ENCODE peak calls at places on chromosomes 16 and 17, in ten cellular contexts. One of them, this sample, is unnamed.

GRCh38 chr17:28720247-28720996 is 637 bp downstream of the RPL23A start:
- DNase-seq in H9: no peak
- DNase-seq in lung: no peak
- DNase-seq in stomach: no peak
- DNase-seq in spleen: no peak
- DNase-seq in uterus: no peak
- DNase-seq in mesothelial cell of epicardium: no peak
- DNase-seq in progenitor cell of endocrine pancreas: no peak
- DNase-seq in omental fat pad: no peak
- DNase-seq in upper lobe of right lung: no peak
- DNase-seq in this sample: no peak

GRCh38 chr17:27072885-27073284 is 221.0 kb upstream of the WSB1 start:
- DNase-seq in H9: no peak
- DNase-seq in lung: no peak
- DNase-seq in stomach: no peak
- DNase-seq in spleen: no peak
- DNase-seq in uterus: no peak
- DNase-seq in mesothelial cell of epicardium: no peak
- DNase-seq in progenitor cell of endocrine pancreas: no peak
- DNase-seq in omental fat pad: no peak
- DNase-seq in upper lobe of right lung: no peak
- DNase-seq in this sample: no peak

GRCh38 chr16:6672507-6672906 is 660.1 kb upstream of the RBFOX1 start:
- DNase-seq in H9: no peak
- DNase-seq in lung: no peak
- DNase-seq in stomach: no peak
- DNase-seq in spleen: no peak
- DNase-seq in uterus: no peak
- DNase-seq in mesothelial cell of epicardium: no peak
- DNase-seq in progenitor cell of endocrine pancreas: no peak
- DNase-seq in omental fat pad: no peak
- DNase-seq in upper lobe of right lung: no peak
- DNase-seq in this sample: no peak

GRCh38 chr17:66737524-66737923 is 97.4 kb upstream of the CACNG5 start:
- DNase-seq in H9: peak
- DNase-seq in lung: no peak
- DNase-seq in stomach: no peak
- DNase-seq in spleen: no peak
- DNase-seq in uterus: no peak
- DNase-seq in mesothelial cell of epicardium: no peak
- DNase-seq in progenitor cell of endocrine pancreas: no peak
- DNase-seq in omental fat pad: no peak
- DNase-seq in upper lobe of right lung: no peak
- DNase-seq in this sample: no peak

GRCh38 chr17:61007980-61008379 is 330.3 kb downstream of the BCAS3 start:
- DNase-seq in H9: peak
- DNase-seq in lung: no peak
- DNase-seq in stomach: peak
- DNase-seq in spleen: no peak
- DNase-seq in uterus: no peak
- DNase-seq in mesothelial cell of epicardium: no peak
- DNase-seq in progenitor cell of endocrine pancreas: no peak
- DNase-seq in omental fat pad: no peak
- DNase-seq in upper lobe of right lung: no peak
- DNase-seq in this sample: no peak

GRCh38 chr17:58354541-58355216 is 2.7 kb upstream of the SUPT4H1 start:
- DNase-seq in H9: no peak
- DNase-seq in lung: no peak
- DNase-seq in stomach: no peak
- DNase-seq in spleen: no peak
- DNase-seq in uterus: no peak
- DNase-seq in mesothelial cell of epicardium: no peak
- DNase-seq in progenitor cell of endocrine pancreas: no peak
- DNase-seq in omental fat pad: no peak
- DNase-seq in upper lobe of right lung: peak
- DNase-seq in this sample: no peak

GRCh38 chr16:74982303-74982702 is 2.6 kb downstream of the WDR59 start:
- DNase-seq in H9: no peak
- DNase-seq in lung: no peak
- DNase-seq in stomach: no peak
- DNase-seq in spleen: no peak
- DNase-seq in uterus: no peak
- DNase-seq in mesothelial cell of epicardium: no peak
- DNase-seq in progenitor cell of endocrine pancreas: no peak
- DNase-seq in omental fat pad: no peak
- DNase-seq in upper lobe of right lung: no peak
- DNase-seq in this sample: no peak

GRCh38 chr16:89341274-89341673 is 123.8 kb downstream of the ZNF778 start:
- DNase-seq in H9: no peak
- DNase-seq in lung: no peak
- DNase-seq in stomach: no peak
- DNase-seq in spleen: no peak
- DNase-seq in uterus: no peak
- DNase-seq in mesothelial cell of epicardium: no peak
- DNase-seq in progenitor cell of endocrine pancreas: no peak
- DNase-seq in omental fat pad: no peak
- DNase-seq in upper lobe of right lung: peak
- DNase-seq in this sample: no peak

GRCh38 chr17:45963889-45964288 is 35.2 kb upstream of the STH start:
- DNase-seq in H9: no peak
- DNase-seq in lung: no peak
- DNase-seq in stomach: no peak
- DNase-seq in spleen: no peak
- DNase-seq in uterus: no peak
- DNase-seq in mesothelial cell of epicardium: no peak
- DNase-seq in progenitor cell of endocrine pancreas: no peak
- DNase-seq in omental fat pad: no peak
- DNase-seq in upper lobe of right lung: no peak
- DNase-seq in this sample: no peak

GRCh38 chr16:62965831-62966230 is 929.6 kb upstream of the CDH8 start:
- DNase-seq in H9: no peak
- DNase-seq in lung: no peak
- DNase-seq in stomach: no peak
- DNase-seq in spleen: no peak
- DNase-seq in uterus: no peak
- DNase-seq in mesothelial cell of epicardium: no peak
- DNase-seq in progenitor cell of endocrine pancreas: no peak
- DNase-seq in omental fat pad: no peak
- DNase-seq in upper lobe of right lung: no peak
- DNase-seq in this sample: no peak

GRCh38 chr17:80995131-80995530 is 3.5 kb downstream of the CHMP6 start:
- DNase-seq in H9: no peak
- DNase-seq in lung: no peak
- DNase-seq in stomach: no peak
- DNase-seq in spleen: peak
- DNase-seq in uterus: no peak
- DNase-seq in mesothelial cell of epicardium: no peak
- DNase-seq in progenitor cell of endocrine pancreas: no peak
- DNase-seq in omental fat pad: no peak
- DNase-seq in upper lobe of right lung: no peak
- DNase-seq in this sample: no peak

GRCh38 chr17:73591278-73592078 is 52.8 kb downstream of the SDK2 start:
- DNase-seq in H9: no peak
- DNase-seq in lung: peak
- DNase-seq in stomach: no peak
- DNase-seq in spleen: peak
- DNase-seq in uterus: no peak
- DNase-seq in mesothelial cell of epicardium: no peak
- DNase-seq in progenitor cell of endocrine pancreas: no peak
- DNase-seq in omental fat pad: no peak
- DNase-seq in upper lobe of right lung: no peak
- DNase-seq in this sample: peak

GRCh38 chr17:77140878-77141767 is at the start of gene SEC14L1:
- DNase-seq in H9: peak
- DNase-seq in lung: peak
- DNase-seq in stomach: peak
- DNase-seq in spleen: peak
- DNase-seq in uterus: no peak
- DNase-seq in mesothelial cell of epicardium: peak
- DNase-seq in progenitor cell of endocrine pancreas: peak
- DNase-seq in omental fat pad: no peak
- DNase-seq in upper lobe of right lung: peak
- DNase-seq in this sample: peak

GRCh38 chr16:55737966-55738365 is 82.2 kb downstream of the SLC6A2 start:
- DNase-seq in H9: no peak
- DNase-seq in lung: no peak
- DNase-seq in stomach: no peak
- DNase-seq in spleen: no peak
- DNase-seq in uterus: no peak
- DNase-seq in mesothelial cell of epicardium: no peak
- DNase-seq in progenitor cell of endocrine pancreas: no peak
- DNase-seq in omental fat pad: no peak
- DNase-seq in upper lobe of right lung: no peak
- DNase-seq in this sample: no peak

DNA sequence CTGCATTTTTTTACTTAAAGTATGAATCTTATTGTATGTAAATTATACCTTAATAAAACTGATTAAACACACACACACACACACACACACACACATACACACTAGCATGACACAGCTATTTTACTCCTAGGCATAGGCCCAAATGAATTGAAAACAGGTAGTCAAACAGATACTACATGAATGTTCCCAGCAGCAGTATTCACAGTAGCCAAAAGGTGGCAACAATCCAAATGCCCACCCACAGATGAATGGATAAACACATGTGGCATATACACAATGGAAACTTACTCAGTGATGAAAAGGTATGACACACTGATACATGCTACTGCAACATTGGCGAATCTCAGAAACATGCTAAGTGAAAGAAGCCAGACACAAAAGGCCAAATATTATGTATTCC is 223.5 kb downstream of the CYB561 start:
- DNase-seq in H9: no peak
- DNase-seq in lung: no peak
- DNase-seq in stomach: no peak
- DNase-seq in spleen: no peak
- DNase-seq in uterus: no peak
- DNase-seq in mesothelial cell of epicardium: no peak
- DNase-seq in progenitor cell of endocrine pancreas: no peak
- DNase-seq in omental fat pad: no peak
- DNase-seq in upper lobe of right lung: no peak
- DNase-seq in this sample: no peak
- TF ChIP-seq CTCF in H9: no peak
- TF ChIP-seq CTCF in lung: no peak
- TF ChIP-seq CTCF in stomach: no peak
- TF ChIP-seq CTCF in spleen: no peak
- TF ChIP-seq CTCF in uterus: no peak
- TF ChIP-seq CTCF in mesothelial cell of epicardium: no peak
- TF ChIP-seq CTCF in progenitor cell of endocrine pancreas: no peak
- TF ChIP-seq CTCF in omental fat pad: no peak
- TF ChIP-seq CTCF in upper lobe of right lung: no peak
- TF ChIP-seq CTCF in this sample: no peak

GRCh38 chr17:75350029-75350428 is 55.4 kb downstream of the GRB2 start:
- DNase-seq in H9: no peak
- DNase-seq in lung: no peak
- DNase-seq in stomach: no peak
- DNase-seq in spleen: no peak
- DNase-seq in uterus: no peak
- DNase-seq in mesothelial cell of epicardium: no peak
- DNase-seq in progenitor cell of endocrine pancreas: no peak
- DNase-seq in omental fat pad: no peak
- DNase-seq in upper lobe of right lung: no peak
- DNase-seq in this sample: no peak
- TF ChIP-seq CTCF in H9: no peak
- TF ChIP-seq CTCF in lung: no peak
- TF ChIP-seq CTCF in stomach: no peak
- TF ChIP-seq CTCF in spleen: no peak
- TF ChIP-seq CTCF in uterus: no peak
- TF ChIP-seq CTCF in mesothelial cell of epicardium: no peak
- TF ChIP-seq CTCF in progenitor cell of endocrine pancreas: no peak
- TF ChIP-seq CTCF in omental fat pad: no peak
- TF ChIP-seq CTCF in upper lobe of right lung: no peak
- TF ChIP-seq CTCF in this sample: no peak

GRCh38 chr17:54882950-54883349 is 17.7 kb upstream of the TOM1L1 start:
- DNase-seq in H9: no peak
- DNase-seq in lung: no peak
- DNase-seq in stomach: no peak
- DNase-seq in spleen: no peak
- DNase-seq in uterus: no peak
- DNase-seq in mesothelial cell of epicardium: no peak
- DNase-seq in progenitor cell of endocrine pancreas: no peak
- DNase-seq in omental fat pad: no peak
- DNase-seq in upper lobe of right lung: no peak
- DNase-seq in this sample: no peak

GRCh38 chr17:54883939-54884338 is 16.7 kb upstream of the TOM1L1 start:
- DNase-seq in H9: no peak
- DNase-seq in lung: no peak
- DNase-seq in stomach: no peak
- DNase-seq in spleen: no peak
- DNase-seq in uterus: no peak
- DNase-seq in mesothelial cell of epicardium: no peak
- DNase-seq in progenitor cell of endocrine pancreas: no peak
- DNase-seq in omental fat pad: no peak
- DNase-seq in upper lobe of right lung: no peak
- DNase-seq in this sample: no peak

GRCh38 chr17:54881255-54881972 is 19.2 kb upstream of the TOM1L1 start:
- DNase-seq in H9: no peak
- DNase-seq in lung: no peak
- DNase-seq in stomach: no peak
- DNase-seq in spleen: no peak
- DNase-seq in uterus: no peak
- DNase-seq in mesothelial cell of epicardium: no peak
- DNase-seq in progenitor cell of endocrine pancreas: no peak
- DNase-seq in omental fat pad: no peak
- DNase-seq in upper lobe of right lung: no peak
- DNase-seq in this sample: no peak

GRCh38 chr17:54887787-54888186 is 12.9 kb upstream of the TOM1L1 start:
- DNase-seq in H9: no peak
- DNase-seq in lung: no peak
- DNase-seq in stomach: no peak
- DNase-seq in spleen: no peak
- DNase-seq in uterus: no peak
- DNase-seq in mesothelial cell of epicardium: no peak
- DNase-seq in progenitor cell of endocrine pancreas: no peak
- DNase-seq in omental fat pad: no peak
- DNase-seq in upper lobe of right lung: no peak
- DNase-seq in this sample: no peak

DNA sequence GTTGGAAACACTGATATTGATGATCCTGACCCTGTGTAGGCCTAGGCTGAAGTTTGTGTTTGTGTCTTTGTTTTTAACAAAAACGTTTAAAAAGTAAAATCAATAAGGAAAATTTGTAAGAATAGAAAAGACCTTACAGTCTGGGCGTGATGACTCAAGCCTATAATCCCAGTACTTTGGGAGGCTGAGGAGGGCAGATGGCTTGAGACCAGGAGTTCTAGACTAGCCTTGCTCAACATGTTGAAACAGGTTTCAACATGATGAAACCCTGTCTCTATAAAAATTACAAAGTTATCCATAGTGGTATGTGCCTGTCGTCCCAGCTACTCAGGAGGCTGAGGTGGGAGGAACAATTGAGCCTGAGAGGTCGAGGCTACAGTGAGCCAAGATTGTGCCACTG is 18.3 kb upstream of the TOM1L1 start:
- DNase-seq in H9: no peak
- DNase-seq in lung: no peak
- DNase-seq in stomach: no peak
- DNase-seq in spleen: no peak
- DNase-seq in uterus: no peak
- DNase-seq in mesothelial cell of epicardium: no peak
- DNase-seq in progenitor cell of endocrine pancreas: no peak
- DNase-seq in omental fat pad: no peak
- DNase-seq in upper lobe of right lung: no peak
- DNase-seq in this sample: no peak
- TF ChIP-seq CTCF in H9: no peak
- TF ChIP-seq CTCF in lung: no peak
- TF ChIP-seq CTCF in stomach: no peak
- TF ChIP-seq CTCF in spleen: no peak
- TF ChIP-seq CTCF in uterus: no peak
- TF ChIP-seq CTCF in mesothelial cell of epicardium: no peak
- TF ChIP-seq CTCF in progenitor cell of endocrine pancreas: no peak
- TF ChIP-seq CTCF in omental fat pad: no peak
- TF ChIP-seq CTCF in upper lobe of right lung: no peak
- TF ChIP-seq CTCF in this sample: no peak

GRCh38 chr16:70380919-70381603 is 34.4 kb downstream of the DDX19A start:
- DNase-seq in H9: peak
- DNase-seq in lung: peak
- DNase-seq in stomach: peak
- DNase-seq in spleen: peak
- DNase-seq in uterus: peak
- DNase-seq in mesothelial cell of epicardium: peak
- DNase-seq in progenitor cell of endocrine pancreas: peak
- DNase-seq in omental fat pad: peak
- DNase-seq in upper lobe of right lung: peak
- DNase-seq in this sample: peak
- TF ChIP-seq CTCF in H9: peak
- TF ChIP-seq CTCF in lung: no peak
- TF ChIP-seq CTCF in stomach: no peak
- TF ChIP-seq CTCF in spleen: peak
- TF ChIP-seq CTCF in uterus: peak
- TF ChIP-seq CTCF in mesothelial cell of epicardium: no peak
- TF ChIP-seq CTCF in progenitor cell of endocrine pancreas: peak
- TF ChIP-seq CTCF in omental fat pad: no peak
- TF ChIP-seq CTCF in upper lobe of right lung: peak
- TF ChIP-seq CTCF in this sample: no peak

This sample was measured in GM20000.